ENCODE peak calls at places on chromosome 18, in four cellular contexts. One of them, this sample, is unnamed.

GRCh38 chr18:76490701-76491171 is 4.3 kb downstream of the ZNF516 start:
- DNase-seq in GM12878: no peak
- DNase-seq in HL-60: no peak
- DNase-seq in K562: no peak
- DNase-seq in this sample: peak; percentile 34

GRCh38 chr18:51194604-51195003 is 2.9 kb downstream of the MEX3C start:
- DNase-seq in GM12878: no peak
- DNase-seq in HL-60: no peak
- DNase-seq in K562: no peak
- DNase-seq in this sample: no peak

GRCh38 chr18:12911025-12911927 is 27.2 kb upstream of the PTPN2 start:
- DNase-seq in GM12878: no peak
- DNase-seq in HL-60: no peak
- DNase-seq in K562: no peak
- DNase-seq in this sample: peak; percentile 59

GRCh38 chr18:903703-904102 is 968 bp upstream of the ADCYAP1 start:
- DNase-seq in GM12878: no peak
- DNase-seq in HL-60: peak; percentile 11
- DNase-seq in K562: peak; percentile 76
- DNase-seq in this sample: no peak

GRCh38 chr18:23529597-23529996 is 26.3 kb downstream of the RMC1 start:
- DNase-seq in GM12878: no peak
- DNase-seq in HL-60: peak; percentile 90
- DNase-seq in K562: peak; percentile 72
- DNase-seq in this sample: no peak

GRCh38 chr18:57242285-57242684 is 95.4 kb downstream of the BOD1L2 start:
- DNase-seq in GM12878: no peak
- DNase-seq in HL-60: no peak
- DNase-seq in K562: no peak
- DNase-seq in this sample: no peak

GRCh38 chr18:73462092-73462491 is 594.3 kb upstream of the NETO1 start:
- DNase-seq in GM12878: no peak
- DNase-seq in HL-60: no peak
- DNase-seq in K562: no peak
- DNase-seq in this sample: no peak

GRCh38 chr18:25365242-25365641 is 13.3 kb upstream of the ZNF521 start:
- DNase-seq in GM12878: no peak
- DNase-seq in HL-60: no peak
- DNase-seq in K562: no peak
- DNase-seq in this sample: no peak

GRCh38 chr18:51437280-51438271 is 240.1 kb upstream of the MEX3C start:
- DNase-seq in GM12878: no peak
- DNase-seq in HL-60: no peak
- DNase-seq in K562: no peak
- DNase-seq in this sample: no peak

GRCh38 chr18:74840492-74841167 is 243.0 kb downstream of the ZNF407 start:
- DNase-seq in GM12878: no peak
- DNase-seq in HL-60: no peak
- DNase-seq in K562: no peak
- DNase-seq in this sample: no peak

GRCh38 chr18:68484241-68484640 is 230.7 kb downstream of the TMX3 start:
- DNase-seq in GM12878: no peak
- DNase-seq in HL-60: no peak
- DNase-seq in K562: no peak
- DNase-seq in this sample: no peak

GRCh38 chr18:25805323-25805722 is 285.1 kb downstream of the SS18 start:
- DNase-seq in GM12878: no peak
- DNase-seq in HL-60: no peak
- DNase-seq in K562: no peak
- DNase-seq in this sample: no peak

GRCh38 chr18:22509423-22509822 is 91.7 kb upstream of the CTAGE1 start:
- DNase-seq in GM12878: no peak
- DNase-seq in HL-60: no peak
- DNase-seq in K562: no peak
- DNase-seq in this sample: no peak
- TF ChIP-seq SPI1 in GM12878: no peak
- TF ChIP-seq SPI1 in HL-60: no peak
- TF ChIP-seq SPI1 in K562: no peak
- TF ChIP-seq SPI1 in this sample: no peak

GRCh38 chr18:70448588-70448987 is 159.7 kb downstream of the SOCS6 start:
- DNase-seq in GM12878: no peak
- DNase-seq in HL-60: no peak
- DNase-seq in K562: peak; percentile 69
- DNase-seq in this sample: no peak
- TF ChIP-seq SPI1 in GM12878: no peak
- TF ChIP-seq SPI1 in HL-60: no peak
- TF ChIP-seq SPI1 in K562: no peak
- TF ChIP-seq SPI1 in this sample: no peak

DNA sequence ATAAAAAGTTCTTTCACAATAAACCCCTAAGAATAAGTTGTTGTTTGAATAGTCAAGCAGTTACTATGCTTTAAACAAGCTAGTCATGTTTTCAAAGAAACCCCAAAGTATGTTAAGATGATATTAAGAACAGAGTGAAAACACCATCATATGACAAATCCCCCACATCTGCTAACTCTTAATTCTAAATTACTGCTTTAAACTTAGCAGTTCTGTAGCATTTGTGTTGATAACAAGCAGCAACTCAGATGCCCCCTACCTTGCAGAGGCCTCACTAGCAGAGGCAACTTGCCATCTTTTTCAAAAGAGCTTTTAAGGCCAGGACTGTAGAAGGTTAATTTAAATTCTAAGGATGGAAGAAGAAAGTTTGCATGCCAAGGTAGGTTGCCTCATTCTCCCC is 376.2 kb downstream of the SETBP1 start:
- DNase-seq in GM12878: no peak
- DNase-seq in HL-60: no peak
- DNase-seq in K562: no peak
- DNase-seq in this sample: no peak
- TF ChIP-seq SPI1 in GM12878: no peak
- TF ChIP-seq SPI1 in HL-60: no peak
- TF ChIP-seq SPI1 in K562: no peak
- TF ChIP-seq SPI1 in this sample: no peak

GRCh38 chr18:48949606-48950535 is 894 bp downstream of the SMAD7 start:
- DNase-seq in GM12878: no peak
- DNase-seq in HL-60: no peak
- DNase-seq in K562: no peak
- DNase-seq in this sample: no peak
- TF ChIP-seq SPI1 in GM12878: no peak
- TF ChIP-seq SPI1 in HL-60: no peak
- TF ChIP-seq SPI1 in K562: no peak
- TF ChIP-seq SPI1 in this sample: no peak

DNA sequence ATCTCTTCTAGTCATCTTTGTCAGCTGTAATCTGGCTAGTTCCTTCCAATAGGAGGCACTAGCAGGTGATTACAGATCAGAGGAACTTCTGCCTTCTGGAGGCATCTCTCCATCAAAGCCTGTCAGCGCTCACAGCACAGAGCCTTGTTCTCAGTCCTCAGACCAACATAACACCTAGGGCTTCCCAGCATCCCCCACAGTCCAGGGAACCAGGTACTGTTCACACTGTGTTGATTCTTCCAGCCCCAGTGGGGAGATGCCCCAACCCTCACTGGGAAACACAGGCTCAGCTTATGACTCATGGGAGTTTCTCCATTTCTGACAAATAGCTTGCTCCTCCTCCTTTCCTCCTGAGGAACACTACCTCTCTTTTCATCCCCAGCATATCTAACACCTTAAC is 601.7 kb downstream of the CBLN2 start:
- DNase-seq in GM12878: no peak
- DNase-seq in HL-60: no peak
- DNase-seq in K562: no peak
- DNase-seq in this sample: no peak
- TF ChIP-seq SPI1 in GM12878: no peak
- TF ChIP-seq SPI1 in HL-60: no peak
- TF ChIP-seq SPI1 in K562: no peak
- TF ChIP-seq SPI1 in this sample: no peak

GRCh38 chr18:11860594-11861450 is 9.6 kb downstream of the CHMP1B start:
- DNase-seq in GM12878: no peak
- DNase-seq in HL-60: no peak
- DNase-seq in K562: no peak
- DNase-seq in this sample: no peak

GRCh38 chr18:11859282-11859797 is 8.1 kb downstream of the CHMP1B start:
- DNase-seq in GM12878: no peak
- DNase-seq in HL-60: no peak
- DNase-seq in K562: no peak
- DNase-seq in this sample: no peak

GRCh38 chr18:11861583-11862288 is 10.5 kb downstream of the CHMP1B start:
- DNase-seq in GM12878: no peak
- DNase-seq in HL-60: no peak
- DNase-seq in K562: no peak
- DNase-seq in this sample: no peak

GRCh38 chr18:11859903-11860407 is 8.7 kb downstream of the CHMP1B start:
- DNase-seq in GM12878: no peak
- DNase-seq in HL-60: no peak
- DNase-seq in K562: peak; percentile 64
- DNase-seq in this sample: no peak

GRCh38 chr18:11857177-11857887 is 6.1 kb downstream of the CHMP1B start:
- DNase-seq in GM12878: no peak
- DNase-seq in HL-60: peak; percentile 52
- DNase-seq in K562: peak; percentile 73
- DNase-seq in this sample: no peak
- TF ChIP-seq SPI1 in GM12878: no peak
- TF ChIP-seq SPI1 in HL-60: no peak
- TF ChIP-seq SPI1 in K562: peak; percentile 54
- TF ChIP-seq SPI1 in this sample: no peak